ENCODE peak calls at places on chromosomes 12 and 14, in nine cellular contexts. M is tibial artery, A is breast epithelium, L is MM.1S, T is cardiac muscle cell, H is tibial nerve, I is neural progenitor cell, S is PC-3, G is HAP-1. U is an unnamed sample.

GRCh38 chr12:68623984-68624383 is 13.3 kb downstream of the RAP1B start:
- DNase-seq in H (no peak), M (no peak), L (no peak), A (no peak), T (peak), S (peak), G (no peak), I (no peak), U (no peak)

GRCh38 chr12:55842681-55843429 is at the start of gene MMP19:
- DNase-seq in L (no peak), H (peak), S (peak), T (peak), A (no peak), G (no peak), I (no peak), M (peak), U (no peak)

GRCh38 chr12:102067574-102068258 is 5.9 kb upstream of the WASHC3 start:
- DNase-seq in G (no peak), M (no peak), S (no peak), H (no peak), T (no peak), A (no peak), L (no peak), I (no peak), U (no peak)

GRCh38 chr12:107681836-107682820 is 3.5 kb upstream of the PWP1 start:
- DNase-seq in T (no peak), L (no peak), M (no peak), A (no peak), H (no peak), G (no peak), I (no peak), S (no peak), U (no peak)

GRCh38 chr14:28982228-28982627 is 215.6 kb downstream of the FOXG1 start:
- DNase-seq in H (no peak), I (no peak), L (no peak), S (no peak), T (no peak), A (no peak), G (no peak), M (no peak), U (no peak)

GRCh38 chr12:79566452-79566851 is 124.3 kb downstream of the PAWR start:
- DNase-seq in T (peak), L (no peak), M (no peak), H (no peak), G (no peak), I (no peak), S (peak), A (no peak), U (no peak)

GRCh38 chr12:92136883-92137582 is 8.6 kb downstream of the BTG1 start:
- DNase-seq in T (peak), S (peak), A (no peak), H (no peak), G (peak), I (peak), M (no peak), L (peak), U (no peak)

GRCh38 chr12:112005419-112006395 is 7.3 kb downstream of the TMEM116 start:
- DNase-seq in M (no peak), S (peak), I (peak), T (peak), G (no peak), A (peak), H (no peak), L (no peak), U (no peak)

GRCh38 chr14:101464310-101464983 is 96.8 kb upstream of the DIO3 start:
- DNase-seq in L (no peak), H (no peak), I (no peak), M (peak), A (no peak), S (no peak), T (no peak), G (no peak), U (no peak)

GRCh38 chr12:31362759-31363415 is 36.9 kb upstream of the SINHCAF start:
- DNase-seq in T (no peak), H (peak), G (peak), L (peak), S (peak), M (no peak), I (peak), A (no peak), U (peak)
- H3K4me3 ChIP-seq in T (no peak), H (no peak), G (no peak), L (peak), S (no peak), M (no peak), I (peak), A (peak), U (no peak)

DNA sequence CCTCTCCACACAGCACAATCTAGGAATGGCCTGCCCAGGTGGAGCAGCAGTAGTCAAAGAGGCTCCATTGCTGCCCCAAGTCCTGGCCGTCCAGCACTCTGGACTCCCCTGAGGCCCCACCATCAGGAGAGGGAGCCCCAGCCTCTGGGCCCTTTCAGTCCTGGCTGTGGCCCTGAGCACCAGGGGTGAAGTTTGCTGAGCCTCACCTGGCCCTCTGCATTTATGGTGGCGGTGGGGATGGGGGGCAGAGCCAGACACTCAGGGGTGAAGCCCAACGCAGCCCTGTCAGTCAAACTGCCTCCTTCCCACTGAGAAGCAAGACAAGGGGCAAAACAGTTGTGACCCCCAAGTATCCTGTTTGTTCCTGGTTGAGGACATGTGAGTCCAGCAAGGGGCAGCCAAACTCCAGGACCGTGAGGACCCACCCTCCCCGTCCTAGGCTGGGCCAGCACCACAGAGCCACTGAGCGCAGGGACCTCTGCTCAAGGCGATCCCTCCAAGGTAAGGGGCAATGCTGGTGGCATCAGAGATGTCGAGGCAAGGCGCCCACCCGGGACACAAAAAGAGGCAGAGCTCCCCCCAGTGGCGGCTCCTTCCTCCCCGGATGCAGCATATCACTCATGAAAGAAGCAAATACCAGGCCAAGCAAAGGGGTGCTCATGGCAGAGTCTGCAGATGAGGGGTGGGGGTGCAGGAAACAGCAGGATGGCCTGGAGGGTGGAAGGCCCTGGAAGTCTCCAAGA is 4.8 kb upstream of the AMN start:
- DNase-seq in M (no peak), I (peak), H (peak), S (peak), A (no peak), G (peak), L (peak), T (peak), U (peak)
- H3K4me3 ChIP-seq in M (no peak), I (no peak), H (no peak), S (no peak), A (no peak), G (no peak), L (no peak), T (no peak), U (no peak)

DNA sequence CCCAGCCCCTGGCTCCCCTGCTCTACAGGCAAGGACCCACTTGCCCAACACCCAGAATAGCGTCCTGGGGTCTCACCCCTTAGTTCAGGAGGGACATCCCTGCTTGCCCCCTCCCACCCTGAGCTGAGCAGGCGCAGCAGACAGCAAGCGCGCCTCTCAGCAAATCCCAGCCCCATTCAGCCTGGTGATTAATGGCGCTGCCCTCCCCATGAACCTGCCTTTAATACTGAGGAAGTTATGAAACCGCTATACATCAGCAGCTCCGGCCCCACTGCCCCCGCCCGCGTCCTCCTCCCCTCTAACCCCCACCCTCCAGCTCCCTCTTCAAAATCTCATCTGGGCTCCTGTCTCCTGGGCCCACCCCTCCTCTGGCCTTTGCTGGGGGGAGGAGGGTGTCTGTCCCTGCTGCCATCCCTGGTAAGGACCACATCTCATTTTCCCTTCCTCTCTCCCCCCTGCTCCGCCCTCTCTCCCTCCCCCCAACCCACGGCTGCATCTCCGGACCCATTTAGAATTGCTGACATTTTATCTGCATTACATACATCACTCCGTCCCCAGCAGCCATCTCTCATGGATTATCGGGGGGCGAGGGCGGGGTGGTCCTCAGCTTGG is 7.1 kb upstream of the SMUG1 start:
- DNase-seq in H (no peak), T (peak), G (no peak), I (no peak), L (no peak), M (no peak), S (no peak), A (no peak), U (no peak)
- H3K4me3 ChIP-seq in H (no peak), T (no peak), G (no peak), I (no peak), L (no peak), M (no peak), S (no peak), A (no peak), U (no peak)

GRCh38 chr12:31714406-31715271 is 14.2 kb downstream of the AMN1 start:
- DNase-seq in I (no peak), L (no peak), G (no peak), T (no peak), H (no peak), A (no peak), M (no peak), S (no peak), U (no peak)

GRCh38 chr12:31712877-31713276 is 15.9 kb downstream of the AMN1 start:
- DNase-seq in I (no peak), T (no peak), L (no peak), S (no peak), H (no peak), M (no peak), G (no peak), A (no peak), U (no peak)

GRCh38 chr12:31710021-31710818 is 18.6 kb downstream of the AMN1 start:
- DNase-seq in H (no peak), I (no peak), A (no peak), S (no peak), T (peak), L (no peak), G (no peak), M (no peak), U (no peak)

DNA sequence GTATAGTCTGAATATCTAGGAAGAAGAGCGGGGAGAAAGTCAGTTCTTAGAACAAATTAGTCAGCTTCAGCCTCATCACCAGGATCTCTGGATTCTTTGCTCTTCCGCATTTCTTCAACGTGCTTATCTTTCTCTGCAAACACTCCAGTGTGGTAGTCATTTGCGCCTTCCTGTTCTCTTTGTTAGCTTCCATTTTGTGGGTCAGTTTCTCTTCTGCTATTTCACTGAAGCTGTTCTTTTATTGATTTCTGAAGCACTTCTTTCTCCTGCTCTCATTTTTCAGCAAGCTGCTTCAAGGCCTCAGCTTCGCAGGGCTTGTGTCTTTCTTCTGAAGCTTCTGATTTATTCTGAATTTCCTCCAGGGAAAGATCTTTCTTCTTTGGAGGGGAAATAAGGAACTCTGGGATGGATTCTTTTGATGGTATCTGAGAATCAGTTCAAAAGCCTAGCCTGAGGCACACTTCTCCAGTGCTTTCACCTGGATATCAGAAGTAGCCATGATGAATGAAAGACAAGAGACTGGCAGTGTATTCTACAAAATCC is 13.5 kb downstream of the AMN1 start:
- DNase-seq in L (no peak), I (no peak), A (no peak), M (no peak), T (peak), G (no peak), H (no peak), S (no peak), U (no peak)
- H3K4me3 ChIP-seq in L (no peak), I (no peak), A (no peak), M (no peak), T (no peak), G (no peak), H (no peak), S (no peak), U (no peak)

GRCh38 chr14:31425905-31426304 is 5.6 kb upstream of the HEATR5A start:
- DNase-seq in I (no peak), L (no peak), M (no peak), T (no peak), S (no peak), H (no peak), G (no peak), A (no peak), U (no peak)

GRCh38 chr14:31435276-31435675 is 14.9 kb upstream of the HEATR5A start:
- DNase-seq in G (no peak), S (no peak), L (no peak), T (peak), I (no peak), A (no peak), H (no peak), M (no peak), U (no peak)

GRCh38 chr14:31426663-31427062 is 6.3 kb upstream of the HEATR5A start:
- DNase-seq in T (no peak), M (no peak), A (no peak), I (no peak), S (no peak), H (no peak), L (no peak), G (no peak), U (no peak)

GRCh38 chr14:31428011-31428410 is 7.7 kb upstream of the HEATR5A start:
- DNase-seq in H (no peak), I (no peak), G (no peak), T (no peak), L (no peak), A (no peak), M (no peak), S (no peak), U (no peak)

GRCh38 chr14:31429791-31430190 is 9.4 kb upstream of the HEATR5A start:
- DNase-seq in S (no peak), A (no peak), G (no peak), I (no peak), M (no peak), H (no peak), T (no peak), L (no peak), U (no peak)
- H3K4me3 ChIP-seq in S (no peak), A (no peak), G (no peak), I (no peak), M (no peak), H (no peak), T (no peak), L (no peak), U (no peak)